ENCODE peak calls at places on chromosome 9, in five cellular contexts. T, A, D, H and F are unnamed samples. For H3K4me1, the result is how much of the 10 kb centered on the place peaks cover.

GRCh38 chr9:34382879-34383278 is 6.2 kb upstream of the MYORG start:
- DNase-seq in T (no peak), A (no peak), D (no peak), H (no peak), F (no peak)

GRCh38 chr9:114396558-114397218 is 8.9 kb upstream of the AKNA start:
- DNase-seq in T (no peak), A (peak), D (peak), H (no peak), F (no peak)

GRCh38 chr9:86454701-86455402 is 100.6 kb upstream of the TUT7 start:
- DNase-seq in T (no peak), A (no peak), D (no peak), H (no peak), F (no peak)

GRCh38 chr9:13728917-13729811 is 449.7 kb upstream of the MPDZ start:
- DNase-seq in T (no peak), A (no peak), D (no peak), H (no peak), F (no peak)

GRCh38 chr9:121074370-121075250 is at the start of gene CNTRL:
- DNase-seq in T (peak), A (peak), D (peak), H (peak), F (peak)

GRCh38 chr9:1495684-1496083 is 445.5 kb downstream of the DMRT2 start:
- DNase-seq in T (no peak), A (no peak), D (no peak), H (no peak), F (no peak)

GRCh38 chr9:134551657-134552348 is 89.8 kb upstream of the COL5A1 start:
- DNase-seq in T (no peak), A (no peak), D (peak), H (peak), F (no peak)

GRCh38 chr9:92716557-92716956 is 46.6 kb upstream of the IPPK start:
- DNase-seq in T (peak), A (no peak), D (peak), H (peak), F (peak)

GRCh38 chr9:4657426-4658159 is 4.5 kb upstream of the PLPP6 start:
- DNase-seq in T (peak), A (no peak), D (no peak), H (no peak), F (no peak)

GRCh38 chr9:91341258-91341746 is 20.4 kb downstream of the AUH start:
- DNase-seq in T (no peak), A (no peak), D (no peak), H (no peak), F (no peak)

GRCh38 chr9:1619915-1620705 is 395.0 kb upstream of the SMARCA2 start:
- DNase-seq in T (no peak), A (no peak), D (no peak), H (no peak), F (no peak)

GRCh38 chr9:115999498-115999897 is 154.1 kb upstream of the PAPPA start:
- DNase-seq in T (no peak), A (no peak), D (no peak), H (no peak), F (no peak)

GRCh38 chr9:90629354-90629753 is 13.3 kb downstream of the DIRAS2 start:
- DNase-seq in T (no peak), A (no peak), D (no peak), H (no peak), F (no peak)

GRCh38 chr9:93579711-93580516 is 3.5 kb downstream of the PHF2 start:
- DNase-seq in T (no peak), A (no peak), D (peak), H (no peak), F (no peak)

GRCh38 chr9:73230257-73230656 is 78.6 kb downstream of the ANXA1 start:
- DNase-seq in T (no peak), A (no peak), D (no peak), H (no peak), F (no peak)

GRCh38 chr9:97985058-97985861 is 2.1 kb downstream of the ANP32B start:
- DNase-seq in T (peak), A (peak), D (no peak), H (peak), F (no peak)

GRCh38 chr9:133738039-133738805 is at the start of gene SARDH:
- DNase-seq in T (peak), A (peak), D (peak), H (peak), F (peak)

GRCh38 chr9:88817628-88818027 is 173.6 kb upstream of the S1PR3 start:
- DNase-seq in T (no peak), A (no peak), D (no peak), H (no peak), F (no peak)

GRCh38 chr9:112061152-112061740 is 113.9 kb downstream of the SUSD1 start:
- DNase-seq in T (peak), A (peak), D (peak), H (peak), F (peak)

GRCh38 chr9:35318741-35319140 is 156.9 kb downstream of the UNC13B start:
- DNase-seq in T (peak), A (no peak), D (no peak), H (no peak), F (no peak)

GRCh38 chr9:118618091-118618490 is 751.1 kb downstream of the BRINP1 start:
- DNase-seq in T (no peak), A (no peak), D (no peak), H (no peak), F (no peak)

GRCh38 chr9:124482431-124483031 is 24.7 kb downstream of the NR5A1 start:
- DNase-seq in T (peak), A (no peak), D (no peak), H (no peak), F (no peak)

GRCh38 chr9:33884856-33885701 is 68.1 kb downstream of the UBE2R2 start:
- DNase-seq in T (no peak), A (no peak), D (no peak), H (no peak), F (no peak)

GRCh38 chr9:128987800-128988199 is 40.3 kb downstream of the NUP188 start:
- DNase-seq in T (no peak), A (no peak), D (no peak), H (no peak), F (no peak)

GRCh38 chr9:86324901-86325300 is 29.3 kb downstream of the TUT7 start:
- DNase-seq in T (no peak), A (no peak), D (no peak), H (no peak), F (no peak)

GRCh38 chr9:17005085-17005484 is 129.8 kb upstream of the CNTLN start:
- DNase-seq in T (peak), A (peak), D (peak), H (no peak), F (no peak)

GRCh38 chr9:19493174-19493811 is 84.5 kb downstream of the ACER2 start:
- DNase-seq in T (peak), A (no peak), D (peak), H (peak), F (no peak)

GRCh38 chr9:33737811-33738606 is 57.4 kb upstream of the PRSS3 start:
- DNase-seq in T (peak), A (no peak), D (no peak), H (peak), F (no peak)

GRCh38 chr9:138099803-138100598 is 222.4 kb downstream of the CACNA1B start:
- DNase-seq in T (no peak), A (no peak), D (no peak), H (no peak), F (no peak)

GRCh38 chr9:78590068-78590467 is 293.1 kb downstream of the PSAT1 start:
- DNase-seq in T (no peak), A (no peak), D (no peak), H (no peak), F (no peak)

GRCh38 chr9:89154651-89155336 is 23.8 kb downstream of the SHC3 start:
- DNase-seq in T (no peak), A (no peak), D (no peak), H (peak), F (no peak)

GRCh38 chr9:111095423-111095822 is 57.2 kb upstream of the LPAR1 start:
- DNase-seq in T (no peak), A (no peak), D (no peak), H (no peak), F (no peak)

GRCh38 chr9:116589392-116590354 is 97.4 kb upstream of the TRIM32 start:
- DNase-seq in T (peak), A (no peak), D (no peak), H (peak), F (no peak)

GRCh38 chr9:136107155-136107952 is 11.3 kb downstream of the TMEM250 start:
- DNase-seq in T (peak), A (no peak), D (no peak), H (no peak), F (no peak)

GRCh38 chr9:98900725-98901124 is 43.0 kb upstream of the COL15A1 start:
- DNase-seq in T (no peak), A (no peak), D (no peak), H (no peak), F (no peak)

GRCh38 chr9:107931071-107931715 is 441.6 kb upstream of the KLF4 start:
- DNase-seq in T (peak), A (no peak), D (no peak), H (no peak), F (no peak)

GRCh38 chr9:124054671-124055212 is 43.2 kb downstream of the LHX2 start:
- DNase-seq in T (no peak), A (no peak), D (no peak), H (no peak), F (no peak)

GRCh38 chr9:92763721-92764380 is 782 bp downstream of the BICD2 start:
- DNase-seq in T (no peak), A (peak), D (peak), H (no peak), F (no peak)

GRCh38 chr9:137237759-137238726 is 3.0 kb upstream of the TUBB4B start:
- DNase-seq in T (peak), A (no peak), D (no peak), H (no peak), F (no peak)

GRCh38 chr9:95057121-95057520 is 260.4 kb downstream of the FANCC start:
- DNase-seq in T (no peak), A (no peak), D (no peak), H (no peak), F (no peak)

GRCh38 chr9:95055337-95055850 is 262.1 kb downstream of the FANCC start:
- DNase-seq in T (no peak), A (no peak), D (no peak), H (no peak), F (no peak)

GRCh38 chr9:95053611-95054440 is 263.7 kb downstream of the FANCC start:
- DNase-seq in T (no peak), A (no peak), D (no peak), H (no peak), F (no peak)

GRCh38 chr9:95058121-95058785 is 259.3 kb downstream of the FANCC start:
- DNase-seq in T (no peak), A (no peak), D (no peak), H (no peak), F (no peak)

GRCh38 chr9:95055851-95056551 is 261.5 kb downstream of the FANCC start:
- DNase-seq in T (no peak), A (no peak), D (no peak), H (no peak), F (no peak)
- H3K4me1 ChIP-seq in T (under half), A (under half), D (under half), H (half or more), F (half or more)

GRCh38 chr9:80794197-80794596 is 895.1 kb downstream of the TLE1 start:
- DNase-seq in T (no peak), A (no peak), D (no peak), H (no peak), F (no peak)

GRCh38 chr9:80797841-80798688 is 891.3 kb downstream of the TLE1 start:
- DNase-seq in T (no peak), A (peak), D (peak), H (no peak), F (no peak)

GRCh38 chr9:80797427-80797825 is 891.9 kb downstream of the TLE1 start:
- DNase-seq in T (no peak), A (no peak), D (no peak), H (no peak), F (no peak)

GRCh38 chr9:80793706-80794105 is 895.6 kb downstream of the TLE1 start:
- DNase-seq in T (no peak), A (no peak), D (no peak), H (no peak), F (no peak)

GRCh38 chr9:80796662-80797426 is 892.5 kb downstream of the TLE1 start:
- DNase-seq in T (no peak), A (peak), D (peak), H (no peak), F (no peak)
- H3K27ac ChIP-seq in T (no peak), A (no peak), D (no peak), H (no peak), F (no peak)

DNA sequence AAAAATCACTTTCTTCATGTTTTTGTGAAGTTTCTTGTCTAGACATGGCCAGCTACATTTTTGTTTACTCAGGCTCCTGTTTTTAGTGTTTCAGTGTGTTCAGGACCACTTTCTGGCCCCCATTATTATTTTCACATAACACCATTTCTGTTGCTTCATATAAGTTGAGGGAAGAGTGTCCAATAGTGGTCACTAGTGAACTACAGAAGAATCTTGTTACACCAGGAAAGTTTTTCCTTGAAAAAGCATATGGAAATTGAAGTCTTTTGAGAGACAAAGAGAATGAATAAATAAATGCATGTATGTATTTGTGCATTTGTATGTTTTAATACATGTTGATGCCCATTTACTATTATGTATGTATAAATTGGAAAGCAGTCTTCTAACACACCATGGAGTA is 3.8 kb downstream of the ADAMTSL1 start:
- DNase-seq in T (no peak), A (no peak), D (no peak), H (no peak), F (no peak)
- H3K4me1 ChIP-seq in T (under half), A (under half), D (under half), H (under half), F (under half)

GRCh38 chr9:36802171-36802920 is 229.7 kb downstream of the MELK start:
- DNase-seq in T (no peak), A (no peak), D (no peak), H (no peak), F (no peak)
- H3K27ac ChIP-seq in T (no peak), A (no peak), D (no peak), H (no peak), F (no peak)